ENCODE peak calls at places on chromosomes 1 and 21, in six cellular contexts. Y is H1, Q is stomach, F is tibial artery, B is mucosa of descending colon, K is esophagus muscularis mucosa. A is an unnamed sample. For H3K4me1, the result is how much of the 10 kb centered on the place peaks cover.

GRCh38 chr21:28229811-28230210 is 762.9 kb downstream of the LTN1 start:
- DNase-seq in Y (no peak), Q (no peak), F (no peak), B (no peak), K (no peak), A (no peak)

GRCh38 chr1:30268923-30269666 is 454.3 kb downstream of the MATN1 start:
- DNase-seq in Y (no peak), Q (peak), F (peak), B (no peak), K (no peak), A (no peak)

GRCh38 chr1:225877570-225877969 is 4.6 kb downstream of the TMEM63A start:
- DNase-seq in Y (peak), Q (peak), F (peak), B (peak), K (no peak), A (peak)

GRCh38 chr1:164576311-164577271 is 17.6 kb downstream of the PBX1 start:
- DNase-seq in Y (peak), Q (no peak), F (no peak), B (no peak), K (no peak), A (no peak)

GRCh38 chr1:981491-981954 is 370 bp downstream of the PERM1 start:
- DNase-seq in Y (no peak), Q (no peak), F (no peak), B (no peak), K (no peak), A (no peak)

GRCh38 chr21:39321424-39321823 is 8.0 kb upstream of the BRWD1 start:
- DNase-seq in Y (no peak), Q (no peak), F (no peak), B (no peak), K (no peak), A (no peak)

GRCh38 chr1:184854456-184855180 is 100.0 kb upstream of the EDEM3 start:
- DNase-seq in Y (no peak), Q (no peak), F (no peak), B (no peak), K (no peak), A (no peak)

GRCh38 chr1:59732219-59732955 is 82.4 kb upstream of the HOOK1 start:
- DNase-seq in Y (no peak), Q (no peak), F (no peak), B (no peak), K (no peak), A (no peak)

GRCh38 chr1:112712701-112713128 is 2.4 kb downstream of the PPM1J start:
- DNase-seq in Y (no peak), Q (no peak), F (no peak), B (no peak), K (no peak), A (no peak)

GRCh38 chr1:56413671-56414199 is 165.6 kb downstream of the PLPP3 start:
- DNase-seq in Y (no peak), Q (no peak), F (no peak), B (no peak), K (no peak), A (no peak)

GRCh38 chr1:211382182-211382713 is 55.6 kb downstream of the TRAF5 start:
- DNase-seq in Y (no peak), Q (no peak), F (no peak), B (no peak), K (no peak), A (no peak)

DNA sequence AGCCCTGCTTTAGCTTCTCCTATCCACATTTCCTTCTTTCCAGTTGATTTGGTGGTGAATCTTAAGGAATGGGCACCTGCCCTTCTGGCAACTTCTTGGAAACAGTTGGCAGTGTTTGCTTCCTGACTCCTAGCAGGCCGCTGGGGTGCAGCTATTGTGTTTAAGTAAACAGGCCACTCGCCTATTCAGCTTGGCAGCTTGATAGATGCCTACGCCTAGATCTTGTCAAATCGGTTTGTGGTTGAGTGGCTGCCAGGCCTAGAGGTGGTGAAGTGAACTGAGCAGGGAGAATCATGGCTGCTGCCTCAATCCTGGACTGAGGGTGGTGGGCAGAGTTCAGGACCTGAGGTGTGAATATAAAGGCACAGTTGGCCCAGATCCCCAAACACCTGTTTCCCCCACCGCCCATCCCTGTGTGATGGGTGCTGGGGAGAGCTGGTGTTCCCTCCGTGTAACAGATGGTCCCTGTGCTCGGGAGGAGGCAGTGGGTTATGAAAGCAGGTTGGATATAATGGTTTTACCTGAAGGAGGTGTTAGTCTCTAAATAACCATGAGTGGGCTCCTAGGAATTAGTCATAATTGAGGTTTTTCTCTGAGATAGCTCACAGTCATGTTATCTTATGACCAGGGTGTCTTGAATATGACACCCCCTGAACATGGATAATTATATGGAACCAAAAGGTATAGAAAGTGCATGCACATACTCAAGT is 940 bp upstream of the PLA2G2C start:
- DNase-seq in Y (no peak), Q (peak), F (peak), B (peak), K (no peak), A (peak)
- TF ChIP-seq CTCF in Y (no peak), Q (no peak), F (no peak), B (no peak), K (peak), A (no peak)

GRCh38 chr1:44807364-44808062 is 362 bp upstream of the DYNLT4 start:
- DNase-seq in Y (no peak), Q (peak), F (peak), B (peak), K (peak), A (peak)
- H3K4me3 ChIP-seq in Y (peak), Q (peak), F (no peak), B (no peak), K (peak), A (no peak)

DNA sequence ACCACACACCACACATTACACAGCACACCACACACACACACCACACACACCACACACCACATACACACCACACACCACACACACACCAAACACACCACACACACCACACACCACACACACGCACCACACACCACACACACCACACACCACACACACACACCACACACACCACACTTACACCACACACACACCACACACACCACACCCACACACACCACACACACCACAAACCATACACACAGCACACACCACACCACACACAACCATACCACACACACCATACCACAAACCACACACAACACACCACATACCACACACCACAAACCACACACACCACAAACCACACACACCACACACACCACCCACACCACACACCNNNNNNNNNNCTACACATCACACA is 40.9 kb upstream of the SIK1 start:
- DNase-seq in Y (peak), Q (no peak), F (no peak), B (peak), K (no peak), A (peak)
- H3K4me1 ChIP-seq in Y (under half), Q (under half), F (under half), B (under half), K (under half), A (under half)

GRCh38 chr1:170321113-170321512 is 175.4 kb downstream of the NTMT2 start:
- DNase-seq in Y (no peak), Q (no peak), F (no peak), B (no peak), K (no peak), A (no peak)
- TF ChIP-seq CTCF in Y (no peak), Q (no peak), F (no peak), B (no peak), K (no peak), A (no peak)

GRCh38 chr1:19412654-19413053 is 72.7 kb downstream of the CAPZB start:
- DNase-seq in Y (no peak), Q (no peak), F (no peak), B (no peak), K (no peak), A (no peak)

GRCh38 chr1:19407494-19408096 is 77.7 kb downstream of the CAPZB start:
- DNase-seq in Y (no peak), Q (no peak), F (no peak), B (no peak), K (no peak), A (no peak)

GRCh38 chr1:19409477-19410086 is 75.8 kb downstream of the CAPZB start:
- DNase-seq in Y (no peak), Q (no peak), F (no peak), B (no peak), K (no peak), A (no peak)

GRCh38 chr1:19411612-19412011 is 73.7 kb downstream of the CAPZB start:
- DNase-seq in Y (no peak), Q (no peak), F (no peak), B (no peak), K (no peak), A (no peak)

GRCh38 chr1:19410393-19410792 is 74.9 kb downstream of the CAPZB start:
- DNase-seq in Y (no peak), Q (no peak), F (no peak), B (no peak), K (no peak), A (no peak)
- H3K4me3 ChIP-seq in Y (no peak), Q (no peak), F (no peak), B (no peak), K (no peak), A (no peak)